ENCODE peak calls at places on chromosomes 6 and 20, in nine cellular contexts. J is ovary, V is prostate gland, P is heart left ventricle, Z is HCT116, G is upper lobe of left lung, B is HepG2, Y is GM12878, W is uterus. M is an unnamed sample.

GRCh38 chr20:63765918-63766317 is 26.3 kb downstream of the SLC2A4RG start:
- DNase-seq in J (no peak), V (no peak), P (no peak), Z (no peak), G (no peak), B (no peak), Y (no peak), W (no peak), M (peak)

GRCh38 chr6:4615891-4616290 is 160.3 kb upstream of the CDYL start:
- DNase-seq in J (no peak), V (no peak), P (no peak), Z (no peak), G (no peak), B (no peak), Y (no peak), W (no peak), M (peak)

GRCh38 chr20:49009899-49010631 is 36.0 kb upstream of the CSE1L start:
- DNase-seq in J (no peak), V (no peak), P (no peak), Z (no peak), G (no peak), B (no peak), Y (no peak), W (no peak), M (no peak)

GRCh38 chr6:142444388-142444787 is 142.6 kb downstream of the ADGRG6 start:
- DNase-seq in J (no peak), V (no peak), P (no peak), Z (no peak), G (no peak), B (no peak), Y (no peak), W (no peak), M (no peak)

GRCh38 chr20:44154521-44155001 is 32.4 kb downstream of the JPH2 start:
- DNase-seq in J (no peak), V (no peak), P (no peak), Z (no peak), G (no peak), B (no peak), Y (no peak), W (peak), M (no peak)

GRCh38 chr6:34491091-34491430 is 25.2 kb downstream of the PACSIN1 start:
- DNase-seq in J (peak), V (no peak), P (no peak), Z (no peak), G (no peak), B (no peak), Y (no peak), W (peak), M (no peak)

GRCh38 chr6:39342692-39343460 is 20.4 kb upstream of the KCNK16 start:
- DNase-seq in J (peak), V (no peak), P (no peak), Z (no peak), G (no peak), B (no peak), Y (no peak), W (no peak), M (no peak)

GRCh38 chr6:4957521-4958231 is 46.2 kb downstream of the RPP40 start:
- DNase-seq in J (no peak), V (no peak), P (no peak), Z (no peak), G (no peak), B (peak), Y (no peak), W (no peak), M (no peak)

GRCh38 chr6:93858213-93858612 is 438.9 kb upstream of the EPHA7 start:
- DNase-seq in J (no peak), V (no peak), P (no peak), Z (no peak), G (no peak), B (no peak), Y (no peak), W (no peak), M (no peak)

GRCh38 chr20:42747765-42748411 is 441.8 kb downstream of the PTPRT start:
- DNase-seq in J (no peak), V (no peak), P (no peak), Z (no peak), G (no peak), B (no peak), Y (no peak), W (no peak), M (no peak)

GRCh38 chr6:81575446-81575845 is 177.0 kb downstream of the TENT5A start:
- DNase-seq in J (no peak), V (no peak), P (no peak), Z (no peak), G (no peak), B (no peak), Y (no peak), W (no peak), M (no peak)

GRCh38 chr20:37455659-37456058 is 65.4 kb upstream of the NNAT start:
- DNase-seq in J (no peak), V (no peak), P (no peak), Z (no peak), G (no peak), B (no peak), Y (no peak), W (no peak), M (no peak)

GRCh38 chr20:32541917-32542615 is 43.1 kb downstream of the NOL4L start:
- DNase-seq in J (no peak), V (no peak), P (no peak), Z (no peak), G (no peak), B (no peak), Y (no peak), W (no peak), M (no peak)

GRCh38 chr20:48783533-48784272 is 44.1 kb downstream of the PREX1 start:
- DNase-seq in J (no peak), V (no peak), P (no peak), Z (no peak), G (no peak), B (no peak), Y (no peak), W (no peak), M (no peak)

GRCh38 chr20:53287357-53288042 is 306.1 kb downstream of the ZNF217 start:
- DNase-seq in J (no peak), V (no peak), P (no peak), Z (no peak), G (no peak), B (no peak), Y (no peak), W (no peak), M (no peak)

GRCh38 chr6:141470810-141471209 is 661.9 kb upstream of the GJE1 start:
- DNase-seq in J (no peak), V (no peak), P (no peak), Z (no peak), G (no peak), B (no peak), Y (no peak), W (no peak), M (no peak)

GRCh38 chr6:143680157-143680556 is 2.4 kb downstream of the PHACTR2 start:
- DNase-seq in J (no peak), V (no peak), P (no peak), Z (no peak), G (no peak), B (no peak), Y (no peak), W (no peak), M (no peak)

GRCh38 chr6:90098025-90098474 is 198.6 kb downstream of the BACH2 start:
- DNase-seq in J (peak), V (peak), P (peak), Z (no peak), G (no peak), B (no peak), Y (no peak), W (peak), M (peak)

GRCh38 chr6:5995705-5996686 is 10.7 kb downstream of the NRN1 start:
- DNase-seq in J (peak), V (no peak), P (peak), Z (no peak), G (peak), B (peak), Y (no peak), W (peak), M (no peak)

GRCh38 chr6:170082067-170082466 is 208.8 kb downstream of the DLL1 start:
- DNase-seq in J (peak), V (no peak), P (no peak), Z (no peak), G (no peak), B (no peak), Y (no peak), W (peak), M (peak)

GRCh38 chr20:24389686-24390085 is 79.7 kb upstream of the SYNDIG1 start:
- DNase-seq in J (no peak), V (no peak), P (no peak), Z (no peak), G (no peak), B (no peak), Y (no peak), W (no peak), M (peak)

GRCh38 chr6:110951986-110952794 is 6.3 kb upstream of the GTF3C6 start:
- DNase-seq in J (no peak), V (peak), P (no peak), Z (no peak), G (no peak), B (peak), Y (no peak), W (no peak), M (no peak)

GRCh38 chr6:142478117-142478516 is 176.3 kb downstream of the ADGRG6 start:
- DNase-seq in J (no peak), V (no peak), P (no peak), Z (peak), G (no peak), B (peak), Y (no peak), W (no peak), M (no peak)

GRCh38 chr20:46013826-46014516 is 5.3 kb downstream of the MMP9 start:
- DNase-seq in J (peak), V (no peak), P (peak), Z (peak), G (peak), B (peak), Y (no peak), W (peak), M (no peak)

GRCh38 chr20:17936791-17937687 is 31.6 kb downstream of the SNX5 start:
- DNase-seq in J (peak), V (peak), P (peak), Z (no peak), G (no peak), B (no peak), Y (no peak), W (peak), M (no peak)

GRCh38 chr20:20188647-20189046 is 136.3 kb downstream of the CFAP61 start:
- DNase-seq in J (no peak), V (no peak), P (no peak), Z (no peak), G (no peak), B (no peak), Y (no peak), W (no peak), M (no peak)

GRCh38 chr20:13353261-13353945 is 132.3 kb downstream of the ISM1 start:
- DNase-seq in J (no peak), V (no peak), P (no peak), Z (no peak), G (no peak), B (no peak), Y (no peak), W (no peak), M (no peak)

DNA sequence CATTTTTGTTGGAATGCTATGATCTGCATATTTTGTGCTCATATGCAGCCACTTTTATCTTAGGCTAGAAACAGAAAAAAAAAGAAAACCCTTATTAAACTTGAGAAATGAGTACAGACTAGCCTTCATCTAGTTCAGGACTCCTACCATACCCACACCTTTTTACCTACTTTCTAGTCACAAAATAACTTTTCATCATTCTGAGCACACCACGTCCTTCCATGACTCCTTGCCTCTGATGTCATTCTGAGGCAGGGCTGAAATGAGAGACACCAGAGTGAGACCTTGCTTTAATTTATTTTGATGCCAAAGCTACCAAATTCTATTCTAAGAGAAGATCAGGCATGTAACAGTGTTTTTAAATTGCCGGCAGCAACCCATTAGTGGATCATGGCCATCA is 38.8 kb downstream of the SNX3 start:
- DNase-seq in J (no peak), V (no peak), P (no peak), Z (no peak), G (no peak), B (no peak), Y (no peak), W (no peak), M (no peak)
- H3K27ac ChIP-seq in J (no peak), V (no peak), P (no peak), Z (no peak), G (no peak), B (no peak), Y (no peak), W (no peak), M (no peak)

GRCh38 chr6:26290941-26291340 is 74.1 kb upstream of the BTN3A2 start:
- DNase-seq in J (no peak), V (no peak), P (no peak), Z (no peak), G (no peak), B (no peak), Y (no peak), W (no peak), M (no peak)

GRCh38 chr6:26285143-26286134 is 79.6 kb upstream of the BTN3A2 start:
- DNase-seq in J (peak), V (peak), P (peak), Z (peak), G (peak), B (peak), Y (peak), W (peak), M (peak)

GRCh38 chr6:26288155-26288554 is 76.8 kb upstream of the BTN3A2 start:
- DNase-seq in J (no peak), V (no peak), P (no peak), Z (no peak), G (no peak), B (no peak), Y (no peak), W (no peak), M (no peak)

GRCh38 chr6:26284537-26285142 is 80.4 kb upstream of the BTN3A2 start:
- DNase-seq in J (peak), V (peak), P (peak), Z (no peak), G (peak), B (no peak), Y (peak), W (peak), M (peak)

DNA sequence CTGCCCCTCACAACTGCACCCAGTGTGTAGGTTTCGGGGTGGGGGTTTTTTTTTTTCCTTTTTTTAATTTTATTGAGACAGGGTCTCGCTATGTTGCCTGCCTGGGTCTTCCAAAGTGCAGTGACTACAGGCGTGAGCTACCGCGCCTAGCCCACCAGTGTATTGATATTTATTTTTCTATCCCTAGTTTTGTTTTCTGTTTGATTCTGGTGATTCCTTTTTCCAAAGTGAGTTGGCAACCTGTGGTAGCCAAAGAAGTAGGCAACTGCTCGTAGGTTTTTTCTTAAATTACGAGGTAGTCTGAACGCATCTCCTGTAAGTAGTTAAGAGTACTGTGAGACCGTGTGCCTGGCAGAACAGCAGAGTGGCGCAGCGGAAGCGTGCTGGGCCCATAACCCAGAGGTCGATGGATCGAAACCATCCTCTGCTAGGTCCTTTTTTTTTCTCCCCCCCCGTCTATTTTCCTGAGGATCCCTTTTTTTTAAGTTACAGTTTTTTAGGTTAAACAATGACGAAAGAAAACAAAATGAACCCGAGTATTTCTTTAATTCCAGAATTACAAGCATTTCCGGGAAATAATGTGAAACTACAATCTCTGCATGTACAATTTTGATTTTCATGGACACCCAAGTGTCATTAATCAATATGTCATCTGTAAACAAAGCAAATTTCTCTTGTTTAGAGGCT is 78.7 kb upstream of the BTN3A2 start:
- DNase-seq in J (peak), V (peak), P (peak), Z (no peak), G (peak), B (peak), Y (no peak), W (peak), M (peak)
- TF ChIP-seq POLR2A in J (no peak), V (no peak), P (no peak), Z (no peak), G (no peak), B (no peak), Y (no peak), W (no peak), M (no peak)

DNA sequence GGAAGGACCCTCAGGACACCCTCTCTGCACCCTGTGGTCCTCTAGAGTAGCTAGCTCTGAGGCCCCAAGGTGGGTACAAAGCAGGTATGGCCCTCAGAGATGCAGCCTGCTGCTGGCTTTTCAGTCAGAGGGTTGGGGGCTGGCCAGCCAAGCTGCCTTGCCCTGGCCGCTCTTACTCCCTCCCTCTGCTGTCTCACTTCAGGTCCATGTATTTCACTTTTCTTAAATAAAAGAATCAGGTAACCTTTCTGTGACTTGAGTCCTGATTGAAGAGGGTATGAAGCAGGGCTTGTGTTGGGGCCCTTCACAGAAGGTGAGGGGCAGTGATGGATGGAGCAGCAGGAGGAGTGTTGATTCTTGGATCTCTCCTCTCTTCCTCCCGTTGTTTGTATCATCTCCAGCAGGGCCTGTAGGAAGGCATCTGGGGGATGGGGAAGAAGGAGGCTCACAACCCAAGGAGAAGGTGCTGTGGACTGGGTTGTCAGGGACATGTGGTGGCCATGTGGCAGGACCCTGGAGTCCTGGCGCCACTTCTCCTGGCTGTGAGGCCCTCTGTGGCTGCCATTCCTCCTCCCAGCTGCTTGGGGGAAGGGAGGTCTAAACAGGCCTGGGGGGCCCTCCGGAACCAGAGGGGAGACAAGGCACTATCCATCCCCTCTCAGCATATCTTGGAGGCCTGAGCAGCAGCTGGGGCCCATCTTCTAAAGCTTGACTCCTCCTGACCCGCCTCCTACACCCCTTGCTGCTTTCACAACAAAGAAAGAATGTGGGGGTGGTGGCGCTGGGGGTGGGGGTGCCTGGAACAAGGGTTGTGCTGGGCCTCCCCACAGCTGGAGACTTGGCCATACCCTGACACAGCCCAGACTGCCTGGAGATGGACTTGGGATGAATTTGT is 1.0 kb upstream of the PTK7 start:
- DNase-seq in J (peak), V (no peak), P (no peak), Z (no peak), G (no peak), B (no peak), Y (no peak), W (peak), M (no peak)
- H3K4me3 ChIP-seq in J (peak), V (no peak), P (no peak), Z (no peak), G (no peak), B (no peak), Y (no peak), W (peak), M (no peak)

GRCh38 chr20:61728326-61728725 is 337.4 kb downstream of the TAF4 start:
- DNase-seq in J (no peak), V (no peak), P (no peak), Z (no peak), G (peak), B (no peak), Y (no peak), W (no peak), M (no peak)
- H3K27ac ChIP-seq in J (no peak), V (no peak), P (no peak), Z (no peak), G (no peak), B (no peak), Y (no peak), W (no peak), M (no peak)

DNA sequence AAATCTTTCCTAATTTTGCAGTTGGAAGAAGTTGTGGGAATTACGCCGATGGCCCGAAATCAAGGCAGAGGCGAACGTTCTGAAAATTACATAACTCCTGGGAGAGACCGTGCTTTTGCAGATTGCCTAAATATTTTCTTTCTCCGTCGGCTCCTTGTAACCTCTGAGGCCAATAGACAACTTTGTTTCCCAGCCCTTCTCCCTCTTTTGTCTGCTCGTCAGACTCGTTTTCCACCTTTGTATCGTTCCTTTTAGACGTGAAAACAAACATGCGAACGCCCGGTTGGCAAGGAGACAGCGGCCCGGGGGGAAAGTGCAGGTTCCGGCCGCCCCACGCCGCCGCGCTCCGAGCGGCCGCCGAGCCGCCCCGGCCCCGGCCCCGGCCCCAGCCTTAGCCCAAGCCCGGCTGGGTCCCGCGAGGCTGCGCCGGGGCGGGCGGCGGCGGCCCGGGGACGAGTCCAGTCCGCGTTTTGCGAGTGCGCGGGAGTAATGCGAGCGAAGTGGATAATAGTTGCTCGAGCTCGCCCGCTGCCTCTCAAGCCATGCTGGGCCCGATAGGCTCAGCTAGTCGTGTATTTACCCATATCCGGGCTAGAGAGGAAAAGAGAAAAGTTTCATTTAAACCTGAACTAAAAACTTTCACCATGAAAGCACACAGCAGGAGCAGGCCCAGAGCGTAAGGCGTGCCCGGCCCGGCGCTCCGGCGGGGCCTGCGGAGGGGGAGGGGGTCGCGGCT is at the start of gene ARID1B:
- DNase-seq in J (peak), V (peak), P (peak), Z (no peak), G (peak), B (peak), Y (no peak), W (peak), M (peak)
- TF ChIP-seq POLR2A in J (peak), V (peak), P (no peak), Z (peak), G (no peak), B (peak), Y (peak), W (no peak), M (peak)

GRCh38 chr20:3282271-3283221 is 43.6 kb upstream of the SLC4A11 start:
- DNase-seq in J (no peak), V (no peak), P (no peak), Z (no peak), G (no peak), B (no peak), Y (no peak), W (no peak), M (no peak)
- H3K4me3 ChIP-seq in J (no peak), V (no peak), P (no peak), Z (no peak), G (no peak), B (no peak), Y (no peak), W (no peak), M (no peak)